ENCODE peak calls at places on chromosome 16, in nine cellular contexts. C is uterus; O is NCI-H774; Q is ascending aorta; G is activated T-cell treated with anti-CD3 and anti-CD28 coated beads for 4 hours; F is posterior cingulate gyrus; K is astrocyte of the spinal cord; M is body of pancreas; S is activated CD4-positive, alpha-beta T cell treated with anti-CD3 and anti-CD28 coated beads, Interleukin-2, amount 50 U/mL, for 1 hour. B is an unnamed sample.

GRCh38 chr16:31094424-31095120 is at the start of gene VKORC1:
- DNase-seq in M (peak), Q (peak), O (peak), G (peak), C (peak), F (peak), S (peak), K (peak), B (peak)

GRCh38 chr16:79061199-79061598 is 539.3 kb downstream of the MAF start:
- DNase-seq in K (no peak), F (no peak), S (no peak), M (no peak), O (no peak), G (no peak), C (no peak), Q (no peak), B (no peak)

GRCh38 chr16:53542283-53542682 is 39.3 kb upstream of the AKTIP start:
- DNase-seq in M (no peak), O (no peak), K (no peak), S (no peak), F (no peak), Q (no peak), C (no peak), G (no peak), B (no peak)

GRCh38 chr16:85640254-85640558 is 27.1 kb downstream of the GSE1 start:
- DNase-seq in C (no peak), M (no peak), O (no peak), G (no peak), K (no peak), F (no peak), S (no peak), Q (no peak), B (no peak)

GRCh38 chr16:87186440-87186839 is 130.8 kb downstream of the C16orf95 start:
- DNase-seq in G (no peak), O (no peak), K (no peak), Q (no peak), F (no peak), C (no peak), M (no peak), S (no peak), B (no peak)

GRCh38 chr16:50272111-50272571 is 5.8 kb downstream of the ADCY7 start:
- DNase-seq in M (no peak), S (no peak), Q (no peak), F (no peak), O (no peak), K (no peak), C (no peak), G (no peak), B (peak)

GRCh38 chr16:59878479-59878878 is 1144.4 kb upstream of the GOT2 start:
- DNase-seq in Q (no peak), O (no peak), G (no peak), K (peak), M (no peak), C (no peak), F (no peak), S (no peak), B (no peak)

GRCh38 chr16:28946681-28947080 is 4.1 kb upstream of the NFATC2IP start:
- DNase-seq in K (no peak), G (no peak), O (no peak), M (no peak), Q (no peak), S (no peak), F (no peak), C (no peak), B (no peak)

GRCh38 chr16:69830534-69831211 is 68.5 kb downstream of the WWP2 start:
- DNase-seq in F (no peak), G (no peak), S (no peak), O (no peak), K (no peak), M (no peak), Q (no peak), C (no peak), B (no peak)

GRCh38 chr16:27237229-27238015 is 31.1 kb downstream of the NSMCE1 start:
- DNase-seq in C (peak), K (peak), O (no peak), F (no peak), G (peak), M (no peak), S (peak), Q (no peak), B (peak)

GRCh38 chr16:50384500-50385122 is 15.8 kb upstream of the BRD7 start:
- DNase-seq in K (no peak), F (no peak), Q (no peak), G (no peak), S (no peak), O (no peak), C (no peak), M (no peak), B (no peak)

GRCh38 chr16:19844945-19845641 is 39.6 kb downstream of the GPRC5B start:
- DNase-seq in F (no peak), Q (no peak), S (no peak), M (no peak), G (no peak), K (peak), C (peak), O (no peak), B (no peak)

GRCh38 chr16:89564476-89565255 is 4.2 kb downstream of the RPL13 start:
- DNase-seq in K (no peak), F (no peak), M (no peak), S (peak), C (no peak), O (no peak), Q (no peak), G (no peak), B (no peak)

GRCh38 chr16:57128787-57129389 is 36.5 kb downstream of the CPNE2 start:
- DNase-seq in F (no peak), O (no peak), G (peak), S (peak), C (no peak), M (no peak), Q (no peak), K (no peak), B (no peak)

GRCh38 chr16:78127130-78127529 is 27.7 kb downstream of the WWOX start:
- DNase-seq in Q (no peak), M (no peak), C (no peak), S (no peak), K (peak), F (no peak), O (no peak), G (no peak), B (no peak)

GRCh38 chr16:77064037-77064436 is 127.0 kb upstream of the MON1B start:
- DNase-seq in O (no peak), C (no peak), K (no peak), Q (no peak), F (no peak), S (no peak), M (no peak), G (no peak), B (no peak)

GRCh38 chr16:52643006-52643405 is 96.1 kb upstream of the TOX3 start:
- DNase-seq in O (no peak), F (no peak), S (no peak), K (no peak), G (no peak), M (no peak), Q (no peak), C (no peak), B (no peak)

GRCh38 chr16:27205436-27206065 is 2.2 kb downstream of the KDM8 start:
- DNase-seq in C (no peak), O (no peak), S (no peak), F (no peak), G (no peak), K (no peak), M (no peak), Q (no peak), B (no peak)

GRCh38 chr16:35552763-35553162 is 2093.4 kb downstream of the TP53TG3F start:
- DNase-seq in M (no peak), F (no peak), C (no peak), S (no peak), G (no peak), K (no peak), O (no peak), Q (no peak), B (no peak)

GRCh38 chr16:83136924-83137323 is 510.2 kb downstream of the CDH13 start:
- DNase-seq in F (no peak), M (no peak), O (no peak), Q (no peak), C (no peak), G (no peak), K (no peak), S (no peak), B (no peak)

GRCh38 chr16:58044266-58045019 is 18.9 kb downstream of the MMP15 start:
- DNase-seq in F (no peak), S (no peak), M (no peak), K (no peak), G (no peak), C (no peak), Q (no peak), O (no peak), B (no peak)